ENCODE peak calls at places on chromosomes 1 and 21, in ten cellular contexts. X is WTC11; C is stimulated activated CD4-positive, alpha-beta T cell treated with anti-CD3 and anti-CD28 coated beads, Interleukin-1b, Interleukin-23, amount 100 ng/mL, for 1 hour; Q is stimulated activated CD8-positive, alpha-beta memory T cell treated with anti-CD3 and anti-CD28 coated beads, Interleukin-7, amount 100 ng/mL, for 1 hour; U is CD8-positive, alpha-beta T cell; F is T-helper 9 cell; E is NCI-H1105 treated with DMSO at 0.1 percent for 48 hours; B is adrenal gland; Z is iris pigment epithelial cell; R is left ventricle myocardium superior. A is an unnamed sample.

GRCh38 chr1:174040387-174040786 is 18.2 kb upstream of the RC3H1 start:
- DNase-seq in R (no peak), Q (no peak), E (peak), B (peak), U (no peak), Z (peak), F (no peak), X (no peak), C (no peak), A (no peak)

GRCh38 chr1:226688056-226688748 is 50.9 kb downstream of the ITPKB start:
- DNase-seq in R (no peak), Z (no peak), B (no peak), F (no peak), E (no peak), C (no peak), U (no peak), X (peak), Q (no peak), A (no peak)

GRCh38 chr21:39041815-39042214 is 141.4 kb downstream of the PSMG1 start:
- DNase-seq in Q (no peak), B (no peak), C (no peak), X (no peak), F (no peak), U (no peak), R (no peak), Z (no peak), E (no peak), A (no peak)

GRCh38 chr1:15213333-15213732 is 33.7 kb upstream of the FHAD1 start:
- DNase-seq in R (no peak), U (no peak), B (no peak), X (no peak), C (no peak), F (no peak), Z (peak), Q (no peak), E (no peak), A (no peak)

GRCh38 chr1:156435551-156436318 is 64.8 kb downstream of the MEF2D start:
- DNase-seq in Z (peak), R (peak), B (no peak), Q (no peak), E (no peak), C (no peak), X (no peak), U (no peak), F (peak), A (no peak)

GRCh38 chr1:15258828-15259588 is 12.0 kb downstream of the FHAD1 start:
- DNase-seq in F (no peak), B (no peak), Z (no peak), E (no peak), Q (no peak), C (no peak), R (no peak), U (no peak), X (no peak), A (no peak)

GRCh38 chr21:38179504-38179900 is 77.3 kb upstream of the KCNJ15 start:
- DNase-seq in B (no peak), X (no peak), Q (no peak), C (no peak), E (no peak), U (no peak), Z (no peak), F (no peak), R (no peak), A (no peak)

GRCh38 chr1:236489710-236490377 is 33.9 kb upstream of the LGALS8 start:
- DNase-seq in Z (peak), E (peak), C (no peak), Q (no peak), X (no peak), U (no peak), B (peak), F (no peak), R (peak), A (no peak)

GRCh38 chr1:197837911-197838310 is 62.6 kb upstream of the DENND1B start:
- DNase-seq in Z (peak), C (no peak), F (no peak), B (no peak), Q (no peak), X (no peak), U (no peak), E (no peak), R (no peak), A (no peak)